ENCODE peak calls at places on chromosomes 13 and 19, in eight cellular contexts. N, K, G, R, C, P, W and O are unnamed samples.

GRCh38 chr19:48230555-48231129 is 25.1 kb downstream of the CARD8 start:
- DNase-seq in K (no peak), P (no peak), W (no peak), R (no peak), G (no peak), N (no peak), C (no peak), O (no peak)

GRCh38 chr19:13002970-13003540 is 7.8 kb downstream of the NFIX start:
- DNase-seq in N (no peak), W (no peak), R (no peak), K (no peak), G (no peak), C (no peak), P (no peak), O (no peak)

GRCh38 chr19:8148410-8149231 is 771 bp downstream of the FBN3 start:
- DNase-seq in P (no peak), R (no peak), W (peak), K (no peak), C (peak), G (peak), N (peak), O (peak)

GRCh38 chr13:78589206-78589605 is 14.1 kb downstream of the POU4F1 start:
- DNase-seq in W (peak), G (peak), C (peak), N (peak), R (no peak), K (no peak), P (no peak), O (peak)

GRCh38 chr19:48959341-48960239 is 4.9 kb downstream of the BAX start:
- DNase-seq in C (no peak), K (no peak), N (no peak), W (no peak), G (no peak), P (no peak), R (no peak), O (no peak)

GRCh38 chr19:7191946-7192691 is 102.1 kb downstream of the INSR start:
- DNase-seq in N (no peak), W (no peak), K (no peak), P (no peak), C (no peak), R (peak), G (no peak), O (peak)

GRCh38 chr13:101065314-101065713 is 351.0 kb downstream of the NALCN start:
- DNase-seq in G (no peak), P (peak), C (no peak), K (no peak), W (no peak), N (no peak), R (no peak), O (no peak)

GRCh38 chr19:38013913-38014575 is 107.0 kb downstream of the SIPA1L3 start:
- DNase-seq in K (no peak), W (peak), C (no peak), P (no peak), G (no peak), N (no peak), R (no peak), O (no peak)

GRCh38 chr13:57634829-57635165 is 3.3 kb downstream of the PCDH17 start:
- DNase-seq in G (peak), W (no peak), C (no peak), P (no peak), K (peak), N (peak), R (no peak), O (no peak)

GRCh38 chr13:41273806-41274441 is 10.5 kb upstream of the MTRF1 start:
- DNase-seq in N (no peak), R (no peak), P (no peak), C (no peak), W (no peak), K (no peak), G (no peak), O (no peak)

GRCh38 chr19:3612901-3613741 is 6.4 kb upstream of the TBXA2R start:
- DNase-seq in P (no peak), C (no peak), G (no peak), N (no peak), K (no peak), R (no peak), W (no peak), O (no peak)

GRCh38 chr13:100176781-100177389 is 88.0 kb downstream of the PCCA start:
- DNase-seq in K (peak), R (no peak), C (no peak), W (no peak), N (no peak), G (no peak), P (peak), O (no peak)

GRCh38 chr13:43397110-43397509 is 373.7 kb downstream of the DNAJC15 start:
- DNase-seq in C (no peak), K (no peak), N (no peak), P (peak), W (no peak), G (no peak), R (no peak), O (no peak)

GRCh38 chr19:18736415-18737336 is 53.2 kb downstream of the CRTC1 start:
- DNase-seq in K (no peak), R (no peak), C (no peak), P (no peak), W (peak), N (no peak), G (no peak), O (no peak)

GRCh38 chr19:38263696-38264485 is 482 bp upstream of the SPINT2 start:
- DNase-seq in N (peak), P (peak), R (no peak), C (no peak), K (no peak), W (peak), G (no peak), O (peak)

GRCh38 chr19:16067205-16067938 is 8.9 kb upstream of the TPM4 start:
- DNase-seq in W (no peak), R (no peak), N (no peak), G (no peak), C (no peak), P (peak), K (peak), O (no peak)

GRCh38 chr19:55467236-55468053 is 2.9 kb upstream of the C19orf85 start:
- DNase-seq in C (peak), N (peak), P (peak), G (peak), K (peak), R (peak), W (peak), O (peak)

GRCh38 chr13:35648109-35648508 is 171.6 kb upstream of the MAB21L1 start:
- DNase-seq in C (no peak), P (peak), W (no peak), K (no peak), R (no peak), N (no peak), G (no peak), O (no peak)

GRCh38 chr13:99196466-99197256 is 4.0 kb upstream of the UBAC2 start:
- DNase-seq in G (no peak), C (no peak), W (no peak), R (no peak), N (no peak), P (peak), K (no peak), O (no peak)

GRCh38 chr19:18436651-18437478 is 1.1 kb downstream of the ISYNA1 start:
- DNase-seq in G (peak), K (peak), C (peak), N (peak), R (peak), W (peak), P (peak), O (peak)

GRCh38 chr19:15400521-15401396 is 18.0 kb downstream of the AKAP8L start:
- DNase-seq in P (no peak), R (no peak), K (no peak), W (no peak), C (no peak), N (no peak), G (no peak), O (no peak)

GRCh38 chr19:14563989-14564650 is 7.7 kb downstream of the NDUFB7 start:
- DNase-seq in P (peak), W (no peak), G (no peak), C (no peak), K (no peak), N (peak), R (peak), O (peak)

GRCh38 chr19:9362905-9363304 is at the start of gene ZNF177:
- DNase-seq in P (peak), G (no peak), N (no peak), K (no peak), R (no peak), W (no peak), C (no peak), O (no peak)

GRCh38 chr19:13154241-13154778 is 4.1 kb downstream of the IER2 start:
- DNase-seq in N (peak), W (peak), P (peak), G (peak), C (peak), K (peak), R (peak), O (peak)

GRCh38 chr13:73792796-73793195 is 341.4 kb downstream of the KLF12 start:
- DNase-seq in W (no peak), K (no peak), G (no peak), R (no peak), N (no peak), P (no peak), C (no peak), O (no peak)

GRCh38 chr13:33467556-33467955 is 182.0 kb upstream of the STARD13 start:
- DNase-seq in G (no peak), R (no peak), C (no peak), K (no peak), P (no peak), W (no peak), N (no peak), O (no peak)

GRCh38 chr13:75223981-75224742 is 257.8 kb downstream of the TBC1D4 start:
- DNase-seq in K (no peak), C (no peak), W (no peak), P (no peak), R (no peak), N (no peak), G (no peak), O (no peak)
- TF ChIP-seq CTCF in K (no peak), C (no peak), W (no peak), P (no peak), R (no peak), N (no peak), G (no peak), O (no peak)

GRCh38 chr19:1503925-1504430 is 8.8 kb downstream of the ADAMTSL5 start:
- DNase-seq in W (no peak), K (no peak), G (no peak), R (no peak), N (no peak), C (no peak), P (no peak), O (no peak)
- TF ChIP-seq CTCF in W (no peak), K (no peak), G (no peak), R (no peak), N (no peak), C (no peak), P (no peak), O (no peak)

GRCh38 chr19:33063356-33064116 is 1.2 kb downstream of the RHPN2 start:
- DNase-seq in N (peak), R (peak), G (peak), K (peak), P (no peak), W (peak), C (no peak), O (peak)

GRCh38 chr19:33062902-33063301 is 1.8 kb downstream of the RHPN2 start:
- DNase-seq in P (no peak), G (no peak), W (no peak), K (no peak), N (no peak), C (no peak), R (no peak), O (no peak)

GRCh38 chr19:33064778-33065550 is at the start of gene RHPN2:
- DNase-seq in W (peak), R (peak), P (peak), G (peak), K (peak), N (peak), C (peak), O (peak)

GRCh38 chr19:33066543-33066942 is 1.9 kb upstream of the RHPN2 start:
- DNase-seq in W (peak), N (no peak), K (no peak), P (no peak), R (no peak), G (no peak), C (no peak), O (no peak)

GRCh38 chr19:33064117-33064777 is 441 bp downstream of the RHPN2 start:
- DNase-seq in N (peak), K (no peak), P (no peak), C (no peak), W (peak), R (peak), G (peak), O (peak)
- TF ChIP-seq CTCF in N (no peak), K (no peak), P (no peak), C (peak), W (no peak), R (no peak), G (no peak), O (no peak)

GRCh38 chr19:42313840-42314755 is 989 bp downstream of the TMEM145 start:
- DNase-seq in N (no peak), P (no peak), C (no peak), K (no peak), G (no peak), R (no peak), W (no peak), O (no peak)

GRCh38 chr19:42312370-42312769 is 739 bp upstream of the TMEM145 start:
- DNase-seq in C (no peak), W (no peak), N (no peak), P (no peak), G (no peak), K (no peak), R (no peak), O (no peak)

GRCh38 chr19:42311612-42312160 is 1.4 kb upstream of the TMEM145 start:
- DNase-seq in P (no peak), K (no peak), W (no peak), C (no peak), N (no peak), G (no peak), R (no peak), O (no peak)

GRCh38 chr19:42315024-42315423 is 1.9 kb downstream of the TMEM145 start:
- DNase-seq in K (no peak), C (no peak), G (no peak), N (no peak), R (no peak), P (no peak), W (no peak), O (no peak)

DNA sequence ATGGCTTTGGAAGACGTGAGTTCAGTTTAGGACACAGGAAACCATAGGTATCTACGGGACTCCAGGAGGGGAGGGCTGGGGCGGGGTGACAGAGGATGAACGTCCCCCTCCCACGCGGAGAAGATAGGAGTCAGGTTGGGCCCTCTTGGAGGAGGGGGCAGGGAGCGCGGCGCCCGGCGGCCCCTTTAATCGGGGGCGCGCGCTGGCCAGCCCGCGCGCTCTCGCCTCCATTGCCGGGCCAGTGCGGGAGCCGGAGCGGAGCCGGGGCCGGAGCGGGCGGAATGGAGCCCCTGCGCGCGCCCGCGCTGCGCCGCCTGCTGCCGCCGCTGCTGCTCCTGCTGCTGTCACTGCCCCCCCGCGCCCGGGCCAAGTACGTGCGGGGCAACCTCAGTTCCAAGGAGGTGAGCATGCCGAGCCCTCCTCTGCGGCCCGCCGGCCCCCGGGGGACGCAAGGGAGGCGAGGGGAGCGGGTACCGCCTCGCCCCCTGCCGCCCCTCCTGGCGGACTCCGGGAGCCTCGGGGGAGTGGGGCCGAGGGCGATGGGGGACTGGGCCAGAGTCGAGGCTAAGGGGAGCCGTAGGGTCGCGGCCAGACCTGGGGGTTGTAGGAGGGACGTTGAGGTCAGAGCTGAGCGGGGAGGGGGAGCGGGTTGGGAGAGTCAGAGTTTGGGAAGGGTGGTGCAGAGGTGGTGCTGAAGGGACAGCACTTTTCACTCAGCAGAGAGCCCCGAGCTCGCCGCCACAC is at the start of gene TMEM145:
- DNase-seq in W (no peak), K (no peak), R (peak), C (peak), N (peak), P (peak), G (peak), O (peak)
- TF ChIP-seq CTCF in W (no peak), K (no peak), R (peak), C (peak), N (peak), P (no peak), G (no peak), O (no peak)